ENCODE peak calls at places on chromosomes 7 and 10, in five cellular contexts. U is mammary epithelial cell, H is A549, G is fibroblast of lung, V is H1. J is an unnamed sample.

GRCh38 chr7:46932656-46933424 is 649.1 kb downstream of the TNS3 start:
- DNase-seq in V (no peak), U (peak; percentile 92), G (peak; percentile 99), H (peak; percentile 11), J (no peak)

GRCh38 chr7:139446051-139446890 is 37.2 kb downstream of the KLRG2 start:
- DNase-seq in H (no peak), V (no peak), U (no peak), G (no peak), J (no peak)

GRCh38 chr7:38274493-38274892 is 1.1 kb upstream of the TARP start:
- DNase-seq in U (no peak), G (peak; percentile 15), H (no peak), V (no peak), J (no peak)

GRCh38 chr7:148983220-148984146 is 44.8 kb downstream of the PDIA4 start:
- DNase-seq in G (peak; percentile 88), H (peak; percentile 89), V (peak; percentile 67), U (peak; percentile 71), J (peak; percentile 89)

GRCh38 chr10:29132821-29133156 is 156.1 kb upstream of the LYZL1 start:
- DNase-seq in G (no peak), V (no peak), H (no peak), U (no peak), J (no peak)

GRCh38 chr7:21076054-21076453 is 289.4 kb upstream of the SP8 start:
- DNase-seq in H (no peak), U (no peak), G (no peak), V (no peak), J (no peak)

GRCh38 chr10:34565934-34566333 is 249.2 kb downstream of the PARD3 start:
- DNase-seq in V (no peak), G (no peak), U (no peak), H (no peak), J (no peak)

GRCh38 chr7:111560773-111561658 is 1.3 kb downstream of the IMMP2L start:
- DNase-seq in G (peak; percentile 61), V (no peak), H (peak; percentile 28), U (peak; percentile 48), J (peak; percentile 11)

GRCh38 chr10:17861760-17862159 is 52.6 kb downstream of the MRC1 start:
- DNase-seq in U (no peak), H (no peak), G (no peak), V (no peak), J (no peak)

GRCh38 chr7:107150375-107151073 is 18.3 kb upstream of the HBP1 start:
- DNase-seq in G (peak; percentile 83), V (no peak), U (peak; percentile 44), H (peak; percentile 67), J (peak; percentile 79)

GRCh38 chr10:49269523-49269922 is 29.4 kb upstream of the C10orf71 start:
- DNase-seq in G (no peak), U (no peak), V (no peak), H (no peak), J (no peak)

GRCh38 chr7:51634025-51634424 is 317.4 kb upstream of the COBL start:
- DNase-seq in G (no peak), H (no peak), V (no peak), U (no peak), J (no peak)

GRCh38 chr10:12782537-12782936 is 219.0 kb downstream of the CCDC3 start:
- DNase-seq in U (peak; percentile 6), V (no peak), H (peak; percentile 61), G (peak; percentile 31), J (peak; percentile 54)

GRCh38 chr7:157394246-157395191 is 57.7 kb downstream of the DNAJB6 start:
- DNase-seq in U (peak; percentile 17), H (no peak), G (peak; percentile 28), V (no peak), J (no peak)

GRCh38 chr7:142463401-142463850 is 205.6 kb upstream of the PRSS58 start:
- DNase-seq in V (no peak), U (no peak), H (no peak), G (no peak), J (peak; percentile 41)

GRCh38 chr10:15738237-15738928 is 18.7 kb upstream of the ITGA8 start:
- DNase-seq in G (peak; percentile 94), U (no peak), H (no peak), V (no peak), J (no peak)

GRCh38 chr10:131881104-131881880 is 19.5 kb upstream of the PPP2R2D start:
- DNase-seq in H (no peak), V (no peak), G (no peak), U (no peak), J (no peak)

GRCh38 chr7:18393465-18394118 is 102.0 kb upstream of the HDAC9 start:
- DNase-seq in G (no peak), H (no peak), V (no peak), U (no peak), J (no peak)

GRCh38 chr10:4931587-4931986 is 31.6 kb upstream of the AKR1C1 start:
- DNase-seq in G (no peak), U (no peak), H (no peak), V (no peak), J (no peak)

GRCh38 chr10:44382981-44383748 is 1.7 kb downstream of the CXCL12 start:
- DNase-seq in V (no peak), U (no peak), G (no peak), H (no peak), J (no peak)

GRCh38 chr7:50327443-50327842 is 22.9 kb downstream of the IKZF1 start:
- DNase-seq in H (no peak), G (no peak), V (no peak), U (no peak), J (peak; percentile 67)

GRCh38 chr10:50614444-50615137 is 9.2 kb downstream of the SGMS1 start:
- DNase-seq in V (no peak), U (no peak), H (peak; percentile 22), G (no peak), J (peak; percentile 71)

GRCh38 chr7:77693830-77694583 is 2.3 kb upstream of the RSBN1L start:
- DNase-seq in U (no peak), G (no peak), V (no peak), H (no peak), J (no peak)

GRCh38 chr10:44992732-44993225 is 7.9 kb upstream of the ZNF22 start:
- DNase-seq in V (no peak), U (no peak), H (no peak), G (no peak), J (no peak)

GRCh38 chr7:2403718-2404648 is 572 bp downstream of the CHST12 start:
- DNase-seq in V (no peak), U (peak; percentile 26), H (no peak), G (peak; percentile 22), J (peak; percentile 46)

GRCh38 chr7:12716134-12716667 is 28.8 kb downstream of the ARL4A start:
- DNase-seq in H (peak; percentile 24), G (peak; percentile 38), V (no peak), U (no peak), J (no peak)
- H3K4me3 ChIP-seq in H (peak overlapping the region; percentile 19), G (no peak overlapping the region), V (no peak overlapping the region), U (peak overlapping the region; percentile 3), J (no peak overlapping the region)

GRCh38 chr7:146094356-146094755 is 22.2 kb upstream of the CNTNAP2 start:
- DNase-seq in V (no peak), U (no peak), G (no peak), H (no peak), J (no peak)

GRCh38 chr7:146096994-146097393 is 19.6 kb upstream of the CNTNAP2 start:
- DNase-seq in G (no peak), V (peak; percentile 49), H (no peak), U (no peak), J (no peak)
- TF ChIP-seq CTCF in G (no peak), V (peak; percentile 88), H (no peak), U (no peak), J (no peak)

GRCh38 chr10:96299383-96299782 is 4.9 kb upstream of the DNTT start:
- DNase-seq in U (no peak), V (no peak), H (no peak), G (no peak), J (no peak)
- H3K4me3 ChIP-seq in U (no peak overlapping the region), V (no peak overlapping the region), H (no peak overlapping the region), G (no peak overlapping the region), J (no peak overlapping the region)

GRCh38 chr7:522071-522937 is 2.7 kb upstream of the PDGFA start:
- DNase-seq in U (peak; percentile 58), G (peak; percentile 29), H (no peak), V (no peak), J (peak; percentile 57)
- TF ChIP-seq CTCF in U (no peak), G (no peak), H (no peak), V (no peak), J (no peak)

DNA sequence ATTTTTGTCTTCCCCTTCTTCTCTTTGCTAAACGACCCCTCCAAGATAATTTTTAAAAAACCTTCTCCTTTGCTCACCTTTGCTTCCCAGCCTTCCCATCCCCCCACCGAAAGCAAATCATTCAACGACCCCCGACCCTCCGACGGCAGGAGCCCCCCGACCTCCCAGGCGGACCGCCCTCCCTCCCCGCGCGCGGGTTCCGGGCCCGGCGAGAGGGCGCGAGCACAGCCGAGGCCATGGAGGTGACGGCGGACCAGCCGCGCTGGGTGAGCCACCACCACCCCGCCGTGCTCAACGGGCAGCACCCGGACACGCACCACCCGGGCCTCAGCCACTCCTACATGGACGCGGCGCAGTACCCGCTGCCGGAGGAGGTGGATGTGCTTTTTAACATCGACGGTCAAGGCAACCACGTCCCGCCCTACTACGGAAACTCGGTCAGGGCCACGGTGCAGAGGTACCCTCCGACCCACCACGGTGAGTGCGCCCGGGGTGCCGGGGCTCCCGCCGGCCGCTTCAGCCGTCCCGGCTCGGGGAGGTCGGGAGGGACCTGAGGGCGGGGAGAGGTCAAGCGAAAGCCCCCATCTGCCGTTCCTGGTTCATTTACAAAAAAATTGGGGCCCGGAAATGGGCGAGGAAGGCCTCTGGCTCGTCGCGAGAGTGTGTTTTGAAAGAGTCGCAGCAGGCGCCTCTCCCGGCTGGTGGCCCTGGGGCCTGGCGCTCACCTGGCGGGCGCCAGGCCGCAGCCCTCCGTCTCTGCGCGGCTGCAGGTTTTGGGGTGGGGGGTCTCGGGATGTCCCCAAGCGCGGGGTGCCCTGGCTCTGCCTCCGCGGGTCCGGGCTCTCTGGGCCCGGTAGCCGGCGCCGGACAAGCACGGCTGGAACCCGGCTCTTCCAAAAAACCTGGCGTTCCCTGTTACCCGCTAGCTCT is 1.2 kb downstream of the GATA3 start:
- DNase-seq in G (no peak), V (no peak), H (no peak), U (peak; percentile 35), J (no peak)
- H3K4me3 ChIP-seq in G (no peak overlapping the region), V (peak overlapping the region; percentile 33), H (peak overlapping the region; percentile 75), U (peak overlapping the region; percentile 90), J (no peak overlapping the region)

DNA sequence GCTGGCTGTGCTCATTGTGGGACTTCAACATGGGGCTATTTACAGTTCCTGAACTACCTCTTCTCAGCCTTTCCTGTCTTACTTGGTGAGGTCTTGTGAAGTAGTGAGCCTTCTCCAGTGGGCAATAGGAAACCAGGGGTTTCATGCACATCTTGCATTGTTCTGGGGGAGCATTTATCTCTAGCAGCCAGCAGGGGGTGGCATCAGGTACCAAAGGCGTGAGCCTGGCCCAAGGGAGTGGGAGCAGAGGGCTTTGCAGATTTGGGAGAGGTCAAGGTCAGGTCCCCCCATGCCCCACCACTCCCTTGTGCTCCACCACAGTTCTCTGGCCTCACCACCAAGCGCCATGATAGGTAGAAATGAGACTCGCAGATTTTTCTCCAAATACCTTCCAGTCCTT is 85.4 kb upstream of the NPTX2 start:
- DNase-seq in U (no peak), H (no peak), G (no peak), V (no peak), J (peak; percentile 5)
- TF ChIP-seq CTCF in U (no peak), H (no peak), G (no peak), V (peak; percentile 44), J (peak; percentile 23)

DNA sequence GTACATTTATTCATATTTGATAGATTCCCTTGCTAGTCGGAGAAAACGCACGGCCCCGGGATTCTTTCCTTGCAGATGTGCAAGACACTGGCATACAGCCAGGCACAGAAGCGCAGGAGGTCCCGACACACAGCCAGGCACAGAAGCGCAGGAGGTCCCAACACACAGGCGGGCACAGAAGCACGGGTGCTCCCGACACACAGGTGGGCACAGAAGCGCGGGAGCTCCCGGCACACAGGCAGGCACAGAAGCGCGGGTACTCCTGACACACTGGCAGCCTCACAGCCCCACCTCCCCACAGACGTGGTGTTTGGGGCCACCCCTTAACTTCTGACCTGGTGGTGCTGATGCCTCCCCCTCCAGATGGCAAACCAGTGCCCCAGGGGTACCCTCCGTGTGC is 237.3 kb downstream of the ZMYND11 start:
- DNase-seq in V (no peak), H (no peak), G (no peak), U (no peak), J (no peak)
- H3K4me3 ChIP-seq in V (no peak overlapping the region), H (no peak overlapping the region), G (no peak overlapping the region), U (no peak overlapping the region), J (no peak overlapping the region)

J was measured in GM12865.